ENCODE peak calls at places on chromosomes 16 and 17, in four cellular contexts. B is K562, Y is heart right ventricle, G is GM23338. R is an unnamed sample. For H3K4me1, the result is how much of the 10 kb centered on the place peaks cover.

GRCh38 chr16:5257462-5257861 is 159.9 kb upstream of the EEF2KMT start:
- DNase-seq in B (no peak), Y (no peak), G (no peak), R (no peak)

GRCh38 chr16:62068747-62069146 is 32.5 kb upstream of the CDH8 start:
- DNase-seq in B (peak), Y (no peak), G (peak), R (no peak)

GRCh38 chr17:49029841-49030240 is 32.7 kb downstream of the IGF2BP1 start:
- DNase-seq in B (no peak), Y (no peak), G (no peak), R (no peak)

GRCh38 chr17:34434065-34434464 is 71.0 kb upstream of the CCL1 start:
- DNase-seq in B (no peak), Y (no peak), G (no peak), R (no peak)

GRCh38 chr17:27247071-27247957 is 46.6 kb upstream of the WSB1 start:
- DNase-seq in B (no peak), Y (peak), G (no peak), R (peak)

GRCh38 chr17:36977066-36977465 is 28.3 kb downstream of the AATF start:
- DNase-seq in B (no peak), Y (no peak), G (no peak), R (no peak)

GRCh38 chr16:65889533-65889966 is 476.9 kb upstream of the CDH5 start:
- DNase-seq in B (no peak), Y (no peak), G (no peak), R (no peak)

GRCh38 chr16:23716484-23716883 is 3.5 kb upstream of the ERN2 start:
- DNase-seq in B (no peak), Y (no peak), G (no peak), R (no peak)

GRCh38 chr16:57984443-57985203 is 13.7 kb upstream of the CNGB1 start:
- DNase-seq in B (peak), Y (peak), G (peak), R (peak)

GRCh38 chr17:2869604-2870003 is 73.4 kb downstream of the RAP1GAP2 start:
- DNase-seq in B (no peak), Y (no peak), G (no peak), R (peak)

GRCh38 chr16:1093284-1094123 is 2.5 kb downstream of the C1QTNF8 start:
- DNase-seq in B (peak), Y (no peak), G (peak), R (no peak)

GRCh38 chr16:70760221-70760620 is 40.7 kb downstream of the VAC14 start:
- DNase-seq in B (no peak), Y (no peak), G (no peak), R (no peak)

GRCh38 chr17:79808763-79809529 is 12.1 kb upstream of the CBX8 start:
- DNase-seq in B (no peak), Y (no peak), G (peak), R (no peak)

DNA sequence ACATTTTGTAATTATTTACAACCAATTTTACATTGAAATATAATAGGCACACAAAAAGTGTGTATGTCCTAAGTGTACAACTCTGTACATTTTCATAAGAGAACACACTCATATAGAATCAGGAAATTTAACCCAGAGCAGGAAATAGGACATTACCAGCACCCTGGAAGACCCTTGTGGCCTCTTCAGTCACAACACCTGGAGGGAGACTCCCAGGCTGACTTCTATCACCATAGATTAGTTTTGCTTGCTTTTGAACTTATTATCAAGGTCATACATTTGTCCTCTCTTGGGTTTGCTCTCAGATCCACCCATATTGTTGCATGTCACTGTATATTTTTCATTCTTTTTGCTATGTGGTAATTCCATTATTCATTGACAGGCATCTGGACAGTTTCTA is 5.8 kb downstream of the RIPOR1 start:
- DNase-seq in B (no peak), Y (no peak), G (no peak), R (no peak)
- H3K4me1 ChIP-seq in B (under half), Y (under half), G (under half), R (under half)

DNA sequence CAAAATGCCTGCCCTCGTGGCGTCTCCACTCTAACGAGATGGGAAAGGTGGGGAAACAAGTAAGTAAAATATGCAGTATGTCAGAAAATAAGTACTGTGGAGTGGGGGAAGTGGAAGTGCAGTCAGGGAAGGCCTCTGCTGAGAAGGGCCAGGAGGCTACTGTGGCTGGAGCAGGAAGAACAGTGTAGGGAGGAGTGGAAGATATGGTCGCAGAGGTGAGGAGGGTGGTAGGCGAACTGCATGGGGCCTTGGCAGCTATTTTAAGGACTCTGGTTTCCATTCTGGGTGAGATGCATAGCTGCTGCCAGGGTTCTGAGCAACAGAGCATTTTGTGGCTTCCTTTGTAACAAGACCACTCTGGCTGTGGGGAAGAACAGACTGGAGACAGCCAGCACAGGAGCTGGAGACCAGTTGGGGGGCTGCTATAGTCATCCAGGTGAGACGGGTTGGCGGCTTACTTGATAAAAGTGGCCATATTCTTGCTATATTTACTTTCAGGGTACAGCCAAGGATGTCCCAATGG is 42.7 kb downstream of the CYTH1 start:
- DNase-seq in B (no peak), Y (no peak), G (no peak), R (no peak)
- H3K4me3 ChIP-seq in B (no peak), Y (no peak), G (no peak), R (no peak)

DNA sequence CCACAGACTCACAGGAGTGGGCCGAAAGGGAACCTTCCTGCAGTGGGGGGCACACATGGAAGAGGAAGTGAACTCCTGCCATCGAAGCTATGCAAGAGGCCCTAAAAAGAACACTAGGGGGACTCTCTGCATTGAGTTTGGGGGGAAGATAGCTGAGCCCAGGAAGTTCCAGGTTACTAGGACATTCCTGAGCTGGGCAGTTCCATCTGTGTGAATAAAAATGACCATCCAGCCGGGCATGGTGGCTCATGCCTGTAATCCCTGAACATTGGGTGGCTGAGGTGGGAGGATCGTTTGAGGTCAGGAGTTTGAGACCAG is 211.8 kb downstream of the ZNF423 start:
- DNase-seq in B (no peak), Y (no peak), G (peak), R (no peak)
- TF ChIP-seq CTCF in B (no peak), Y (no peak), G (peak), R (no peak)

GRCh38 chr16:53090591-53091507 is 36.1 kb downstream of the CHD9 start:
- DNase-seq in B (no peak), Y (peak), G (no peak), R (peak)

GRCh38 chr16:53097190-53097589 is 42.4 kb downstream of the CHD9 start:
- DNase-seq in B (no peak), Y (no peak), G (no peak), R (no peak)

GRCh38 chr16:53091508-53092211 is 36.9 kb downstream of the CHD9 start:
- DNase-seq in B (no peak), Y (peak), G (peak), R (peak)

GRCh38 chr16:53093162-53093744 is 38.5 kb downstream of the CHD9 start:
- DNase-seq in B (no peak), Y (no peak), G (no peak), R (no peak)

GRCh38 chr16:53094013-53094630 is 39.3 kb downstream of the CHD9 start:
- DNase-seq in B (peak), Y (peak), G (no peak), R (peak)
- H3K4me1 ChIP-seq in B (under half), Y (under half), G (half or more), R (half or more)

DNA sequence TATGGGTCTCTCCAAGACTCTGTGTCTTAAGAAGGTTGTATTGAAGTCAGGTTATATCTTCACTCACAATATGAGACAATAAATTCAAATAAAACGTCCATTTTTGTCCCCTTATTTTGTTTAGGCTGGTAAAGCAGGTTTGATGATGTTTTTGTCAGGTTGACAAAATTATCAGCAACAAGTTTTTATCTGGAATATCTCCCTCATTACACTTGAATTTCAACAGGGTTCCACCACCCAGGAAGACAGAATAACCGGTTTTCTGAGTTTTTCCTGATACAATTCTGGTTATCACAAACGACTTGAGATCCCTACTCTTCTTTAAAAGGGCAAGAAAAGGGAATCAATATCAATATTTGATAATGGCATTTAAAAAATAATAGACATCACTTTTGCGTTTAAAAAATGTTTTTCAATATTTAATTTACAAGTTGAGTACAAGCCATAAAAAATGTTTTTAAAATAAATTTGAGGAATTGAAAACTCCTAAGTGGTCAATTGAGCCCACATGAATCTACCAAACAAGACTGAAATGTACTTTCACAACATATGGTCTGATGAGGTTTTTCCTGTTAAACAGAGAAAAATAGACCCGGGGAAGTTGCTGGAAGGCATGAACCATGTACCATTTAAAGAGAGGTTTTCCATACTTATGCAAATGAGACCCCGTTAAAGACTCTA is 1.4 kb upstream of the ATP6V0A1 start:
- DNase-seq in B (no peak), Y (no peak), G (no peak), R (no peak)
- H3K4me3 ChIP-seq in B (peak), Y (no peak), G (no peak), R (no peak)

DNA sequence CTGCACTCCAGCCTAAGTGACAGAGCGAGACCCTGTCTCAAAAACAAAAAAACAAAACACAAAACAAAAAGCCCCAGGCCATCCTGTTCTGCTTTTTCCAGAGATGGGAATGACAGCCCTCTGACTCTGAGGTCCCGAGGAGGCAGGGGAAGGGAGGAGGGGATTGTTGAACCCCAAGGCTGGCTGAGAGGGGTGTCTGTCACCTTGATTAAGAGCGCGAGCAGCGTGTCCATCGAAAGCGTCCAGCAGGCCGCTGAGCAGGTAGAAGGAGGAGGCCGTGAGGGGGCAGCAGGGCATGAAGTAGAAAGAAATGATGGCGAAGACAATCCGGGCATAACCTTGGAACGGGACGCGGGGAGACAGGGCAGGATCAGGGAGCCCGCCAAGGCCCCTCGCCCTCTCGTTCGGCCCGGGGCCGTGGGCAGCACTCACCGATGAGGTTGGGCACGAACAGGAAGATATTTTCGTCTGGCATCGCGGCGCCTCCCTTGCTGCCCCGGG is 593 bp downstream of the CDIPT start:
- DNase-seq in B (peak), Y (no peak), G (peak), R (no peak)
- TF ChIP-seq CTCF in B (no peak), Y (peak), G (no peak), R (no peak)

GRCh38 chr16:86565644-86566511 is 751 bp upstream of the FOXC2 start:
- DNase-seq in B (no peak), Y (no peak), G (peak), R (peak)

GRCh38 chr16:86566966-86567700 is 504 bp downstream of the FOXC2 start:
- DNase-seq in B (no peak), Y (no peak), G (peak), R (no peak)

GRCh38 chr16:86566601-86566965 is at the start of gene FOXC2:
- DNase-seq in B (peak), Y (peak), G (peak), R (peak)

GRCh38 chr16:86563489-86564345 is 2.9 kb upstream of the FOXC2 start:
- DNase-seq in B (peak), Y (peak), G (peak), R (peak)

DNA sequence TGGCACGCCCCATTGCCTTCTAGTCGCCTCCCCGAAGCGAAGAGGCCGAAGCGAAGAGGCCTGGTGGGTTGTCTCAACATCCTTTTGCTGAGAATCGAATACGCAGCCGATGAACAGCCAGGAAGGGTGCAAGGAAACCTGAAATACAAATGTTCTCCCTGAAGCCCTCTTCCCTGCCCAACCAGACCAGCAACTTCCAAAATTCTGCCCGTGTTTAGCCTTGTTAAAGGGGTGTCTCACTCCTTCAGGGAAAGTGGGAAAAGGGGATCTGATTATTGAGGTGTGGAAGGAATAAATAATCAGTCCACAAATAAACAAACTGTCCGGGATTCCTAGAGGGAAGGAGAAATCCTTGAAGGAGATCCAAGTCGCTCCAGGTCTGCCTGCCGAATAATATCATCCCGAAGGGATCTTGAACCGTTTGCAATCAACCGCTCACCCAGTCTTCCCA is 1.4 kb upstream of the FOXC2 start:
- DNase-seq in B (no peak), Y (no peak), G (peak), R (no peak)
- H3K4me1 ChIP-seq in B (under half), Y (under half), G (under half), R (under half)